ENCODE peak calls at places on chromosome 4, in ten cellular contexts. One of them, this sample, is unnamed.

GRCh38 chr4:14787894-14788293 is 214.4 kb upstream of the CPEB2 start:
- DNase-seq in MM.1S: peak
- DNase-seq in mammary epithelial cell: peak
- DNase-seq in A549: no peak
- DNase-seq in BJ: no peak
- DNase-seq in tibial nerve: no peak
- DNase-seq in K562: no peak
- DNase-seq in WERI-Rb-1: peak
- DNase-seq in mucosa of descending colon: peak
- DNase-seq in OCI-LY7: peak
- DNase-seq in this sample: no peak

GRCh38 chr4:168386002-168386401 is 67.5 kb upstream of the DDX60 start:
- DNase-seq in OCI-LY7: no peak
- DNase-seq in MM.1S: no peak
- DNase-seq in mucosa of descending colon: no peak
- DNase-seq in A549: no peak
- DNase-seq in BJ: no peak
- DNase-seq in mammary epithelial cell: no peak
- DNase-seq in WERI-Rb-1: no peak
- DNase-seq in K562: no peak
- DNase-seq in tibial nerve: no peak
- DNase-seq in this sample: no peak

GRCh38 chr4:183097251-183098079 is 1.6 kb upstream of the WWC2 start:
- DNase-seq in WERI-Rb-1: no peak
- DNase-seq in mucosa of descending colon: no peak
- DNase-seq in OCI-LY7: no peak
- DNase-seq in tibial nerve: no peak
- DNase-seq in mammary epithelial cell: no peak
- DNase-seq in BJ: no peak
- DNase-seq in K562: no peak
- DNase-seq in MM.1S: no peak
- DNase-seq in A549: no peak
- DNase-seq in this sample: no peak

GRCh38 chr4:139278956-139279722 is 886 bp downstream of the MGARP start:
- DNase-seq in A549: no peak
- DNase-seq in tibial nerve: no peak
- DNase-seq in mammary epithelial cell: no peak
- DNase-seq in MM.1S: no peak
- DNase-seq in mucosa of descending colon: no peak
- DNase-seq in OCI-LY7: no peak
- DNase-seq in BJ: no peak
- DNase-seq in K562: no peak
- DNase-seq in WERI-Rb-1: no peak
- DNase-seq in this sample: no peak

GRCh38 chr4:105741548-105741947 is 33.0 kb downstream of the GSTCD start:
- DNase-seq in mammary epithelial cell: no peak
- DNase-seq in WERI-Rb-1: no peak
- DNase-seq in MM.1S: no peak
- DNase-seq in tibial nerve: no peak
- DNase-seq in OCI-LY7: no peak
- DNase-seq in K562: no peak
- DNase-seq in BJ: no peak
- DNase-seq in A549: no peak
- DNase-seq in mucosa of descending colon: no peak
- DNase-seq in this sample: no peak

GRCh38 chr4:20356565-20356964 is 104.9 kb downstream of the SLIT2 start:
- DNase-seq in tibial nerve: no peak
- DNase-seq in K562: no peak
- DNase-seq in BJ: no peak
- DNase-seq in WERI-Rb-1: peak
- DNase-seq in mammary epithelial cell: no peak
- DNase-seq in OCI-LY7: no peak
- DNase-seq in MM.1S: no peak
- DNase-seq in A549: no peak
- DNase-seq in mucosa of descending colon: no peak
- DNase-seq in this sample: peak

GRCh38 chr4:89836031-89836777 is 757 bp downstream of the SNCA start:
- DNase-seq in WERI-Rb-1: peak
- DNase-seq in OCI-LY7: no peak
- DNase-seq in BJ: no peak
- DNase-seq in A549: no peak
- DNase-seq in MM.1S: no peak
- DNase-seq in K562: peak
- DNase-seq in mammary epithelial cell: peak
- DNase-seq in tibial nerve: no peak
- DNase-seq in mucosa of descending colon: no peak
- DNase-seq in this sample: no peak

GRCh38 chr4:107148922-107149321 is 112.8 kb upstream of the DKK2 start:
- DNase-seq in MM.1S: no peak
- DNase-seq in mammary epithelial cell: no peak
- DNase-seq in BJ: no peak
- DNase-seq in K562: no peak
- DNase-seq in OCI-LY7: no peak
- DNase-seq in tibial nerve: no peak
- DNase-seq in WERI-Rb-1: no peak
- DNase-seq in mucosa of descending colon: no peak
- DNase-seq in A549: no peak
- DNase-seq in this sample: no peak

GRCh38 chr4:3307486-3307885 is 14.7 kb downstream of the RGS12 start:
- DNase-seq in tibial nerve: peak
- DNase-seq in K562: no peak
- DNase-seq in A549: no peak
- DNase-seq in mucosa of descending colon: no peak
- DNase-seq in mammary epithelial cell: no peak
- DNase-seq in OCI-LY7: no peak
- DNase-seq in BJ: no peak
- DNase-seq in WERI-Rb-1: no peak
- DNase-seq in MM.1S: no peak
- DNase-seq in this sample: no peak

GRCh38 chr4:3306465-3306864 is 13.6 kb downstream of the RGS12 start:
- DNase-seq in mammary epithelial cell: no peak
- DNase-seq in WERI-Rb-1: no peak
- DNase-seq in tibial nerve: peak
- DNase-seq in MM.1S: no peak
- DNase-seq in OCI-LY7: no peak
- DNase-seq in K562: no peak
- DNase-seq in A549: no peak
- DNase-seq in BJ: no peak
- DNase-seq in mucosa of descending colon: no peak
- DNase-seq in this sample: no peak

GRCh38 chr4:3307060-3307459 is 14.2 kb downstream of the RGS12 start:
- DNase-seq in WERI-Rb-1: no peak
- DNase-seq in K562: no peak
- DNase-seq in OCI-LY7: no peak
- DNase-seq in MM.1S: no peak
- DNase-seq in mucosa of descending colon: no peak
- DNase-seq in tibial nerve: peak
- DNase-seq in BJ: no peak
- DNase-seq in mammary epithelial cell: no peak
- DNase-seq in A549: no peak
- DNase-seq in this sample: no peak

GRCh38 chr4:3304831-3305609 is 12.2 kb downstream of the RGS12 start:
- DNase-seq in WERI-Rb-1: no peak
- DNase-seq in K562: no peak
- DNase-seq in BJ: no peak
- DNase-seq in mucosa of descending colon: no peak
- DNase-seq in OCI-LY7: no peak
- DNase-seq in MM.1S: no peak
- DNase-seq in tibial nerve: peak
- DNase-seq in mammary epithelial cell: no peak
- DNase-seq in A549: no peak
- DNase-seq in this sample: no peak

DNA sequence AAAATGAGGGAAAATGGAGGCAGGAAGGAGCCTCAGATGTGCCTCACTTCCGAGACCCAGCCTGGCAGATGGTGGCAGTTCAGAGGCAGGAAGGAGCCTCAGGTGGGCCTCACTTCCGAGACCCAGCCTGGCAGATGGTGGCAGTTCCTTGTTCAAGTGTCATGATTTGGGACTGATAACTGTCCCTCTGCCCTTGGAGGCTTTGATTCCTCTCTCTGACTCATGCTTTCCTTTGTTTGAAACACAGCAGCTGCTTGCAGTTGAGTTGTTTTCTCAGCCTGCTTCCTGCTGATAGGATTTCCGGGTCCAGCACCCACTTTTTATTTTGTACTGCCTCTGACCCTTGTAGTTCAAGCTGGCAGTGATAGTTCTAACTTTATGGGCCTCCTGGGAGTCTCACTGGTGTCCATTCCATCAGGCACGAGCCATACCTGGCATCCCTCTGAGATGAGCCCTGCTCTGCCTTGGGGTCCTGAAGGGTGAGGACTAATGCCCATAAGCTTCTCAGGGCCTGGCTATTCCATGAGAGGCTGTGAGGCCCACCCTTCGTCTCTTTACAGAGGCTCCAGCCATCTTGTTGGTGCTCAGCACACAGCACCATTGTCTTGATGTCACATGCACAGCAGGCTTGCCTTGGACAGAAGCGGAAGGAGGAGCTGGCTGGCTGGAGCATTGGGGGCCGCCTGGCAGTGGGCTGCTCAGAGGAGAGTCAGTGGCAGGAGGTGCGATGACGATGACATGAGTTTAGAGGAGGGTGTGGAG is 13.0 kb downstream of the RGS12 start:
- DNase-seq in BJ: no peak
- DNase-seq in tibial nerve: peak
- DNase-seq in A549: no peak
- DNase-seq in K562: peak
- DNase-seq in mucosa of descending colon: no peak
- DNase-seq in OCI-LY7: peak
- DNase-seq in MM.1S: no peak
- DNase-seq in WERI-Rb-1: no peak
- DNase-seq in mammary epithelial cell: no peak
- DNase-seq in this sample: no peak
- TF ChIP-seq CTCF in BJ: no peak
- TF ChIP-seq CTCF in tibial nerve: no peak
- TF ChIP-seq CTCF in A549: no peak
- TF ChIP-seq CTCF in K562: no peak
- TF ChIP-seq CTCF in mucosa of descending colon: no peak
- TF ChIP-seq CTCF in OCI-LY7: no peak
- TF ChIP-seq CTCF in MM.1S: no peak
- TF ChIP-seq CTCF in WERI-Rb-1: no peak
- TF ChIP-seq CTCF in mammary epithelial cell: no peak
- TF ChIP-seq CTCF in this sample: no peak

GRCh38 chr4:4667643-4668081 is 125.8 kb upstream of the STX18 start:
- DNase-seq in BJ: no peak
- DNase-seq in mammary epithelial cell: no peak
- DNase-seq in A549: no peak
- DNase-seq in OCI-LY7: no peak
- DNase-seq in mucosa of descending colon: no peak
- DNase-seq in MM.1S: no peak
- DNase-seq in K562: no peak
- DNase-seq in WERI-Rb-1: no peak
- DNase-seq in tibial nerve: no peak
- DNase-seq in this sample: no peak

GRCh38 chr4:4668355-4669210 is 126.7 kb upstream of the STX18 start:
- DNase-seq in K562: no peak
- DNase-seq in BJ: no peak
- DNase-seq in mucosa of descending colon: no peak
- DNase-seq in MM.1S: no peak
- DNase-seq in mammary epithelial cell: no peak
- DNase-seq in A549: no peak
- DNase-seq in OCI-LY7: no peak
- DNase-seq in tibial nerve: no peak
- DNase-seq in WERI-Rb-1: no peak
- DNase-seq in this sample: no peak

GRCh38 chr4:4664234-4664633 is 122.4 kb upstream of the STX18 start:
- DNase-seq in OCI-LY7: no peak
- DNase-seq in WERI-Rb-1: no peak
- DNase-seq in tibial nerve: no peak
- DNase-seq in K562: no peak
- DNase-seq in MM.1S: no peak
- DNase-seq in A549: no peak
- DNase-seq in mammary epithelial cell: no peak
- DNase-seq in BJ: no peak
- DNase-seq in mucosa of descending colon: no peak
- DNase-seq in this sample: no peak

GRCh38 chr4:4666187-4666586 is 124.3 kb upstream of the STX18 start:
- DNase-seq in mammary epithelial cell: no peak
- DNase-seq in WERI-Rb-1: peak
- DNase-seq in A549: no peak
- DNase-seq in BJ: no peak
- DNase-seq in OCI-LY7: no peak
- DNase-seq in mucosa of descending colon: no peak
- DNase-seq in MM.1S: no peak
- DNase-seq in tibial nerve: no peak
- DNase-seq in K562: no peak
- DNase-seq in this sample: no peak

GRCh38 chr4:4666693-4667642 is 125.1 kb upstream of the STX18 start:
- DNase-seq in mucosa of descending colon: no peak
- DNase-seq in A549: no peak
- DNase-seq in MM.1S: no peak
- DNase-seq in OCI-LY7: no peak
- DNase-seq in BJ: peak
- DNase-seq in K562: no peak
- DNase-seq in tibial nerve: no peak
- DNase-seq in mammary epithelial cell: no peak
- DNase-seq in WERI-Rb-1: no peak
- DNase-seq in this sample: no peak
- H3K4me3 ChIP-seq in mucosa of descending colon: no peak
- H3K4me3 ChIP-seq in A549: no peak
- H3K4me3 ChIP-seq in MM.1S: no peak
- H3K4me3 ChIP-seq in OCI-LY7: no peak
- H3K4me3 ChIP-seq in BJ: no peak
- H3K4me3 ChIP-seq in K562: no peak
- H3K4me3 ChIP-seq in tibial nerve: no peak
- H3K4me3 ChIP-seq in mammary epithelial cell: no peak
- H3K4me3 ChIP-seq in WERI-Rb-1: no peak
- H3K4me3 ChIP-seq in this sample: no peak

GRCh38 chr4:158496030-158496741 is 25.5 kb upstream of the RXFP1 start:
- DNase-seq in mammary epithelial cell: no peak
- DNase-seq in BJ: no peak
- DNase-seq in OCI-LY7: peak
- DNase-seq in A549: peak
- DNase-seq in MM.1S: peak
- DNase-seq in tibial nerve: no peak
- DNase-seq in WERI-Rb-1: peak
- DNase-seq in K562: peak
- DNase-seq in mucosa of descending colon: peak
- DNase-seq in this sample: no peak
- TF ChIP-seq CTCF in mammary epithelial cell: peak
- TF ChIP-seq CTCF in BJ: peak
- TF ChIP-seq CTCF in OCI-LY7: peak
- TF ChIP-seq CTCF in A549: no peak
- TF ChIP-seq CTCF in MM.1S: peak
- TF ChIP-seq CTCF in tibial nerve: peak
- TF ChIP-seq CTCF in WERI-Rb-1: peak
- TF ChIP-seq CTCF in K562: peak
- TF ChIP-seq CTCF in mucosa of descending colon: peak
- TF ChIP-seq CTCF in this sample: peak

DNA sequence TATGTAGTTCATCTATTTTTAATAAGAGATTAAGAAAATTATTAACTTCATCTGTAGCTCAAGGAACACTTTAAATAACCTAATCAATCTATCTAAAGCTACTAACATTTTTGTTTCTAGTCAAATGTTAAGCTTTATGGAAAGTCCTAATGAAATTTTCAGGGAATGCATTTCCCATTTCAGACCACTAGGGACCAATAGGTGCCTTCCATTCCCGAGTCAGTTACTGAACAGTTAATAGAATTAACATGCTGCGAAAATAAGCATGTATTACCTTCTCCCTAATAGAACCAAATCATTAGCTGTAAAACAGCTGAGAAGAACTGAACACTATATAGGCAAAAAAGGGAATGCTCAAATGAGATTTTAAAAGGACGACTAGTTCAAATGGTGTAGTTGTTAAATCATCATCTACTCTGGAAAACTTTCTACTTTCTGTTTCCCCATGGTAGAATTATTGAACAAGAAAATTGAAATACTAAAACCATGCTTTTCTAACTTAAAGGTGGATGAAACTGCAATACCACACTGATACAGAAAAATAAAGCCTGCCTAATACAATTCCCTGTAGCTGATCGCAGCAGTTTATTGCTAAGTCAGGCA is 22.5 kb downstream of the STX18 start:
- DNase-seq in OCI-LY7: no peak
- DNase-seq in WERI-Rb-1: no peak
- DNase-seq in K562: peak
- DNase-seq in mammary epithelial cell: peak
- DNase-seq in mucosa of descending colon: no peak
- DNase-seq in MM.1S: no peak
- DNase-seq in BJ: no peak
- DNase-seq in tibial nerve: no peak
- DNase-seq in A549: peak
- DNase-seq in this sample: no peak
- H3K4me3 ChIP-seq in OCI-LY7: no peak
- H3K4me3 ChIP-seq in WERI-Rb-1: no peak
- H3K4me3 ChIP-seq in K562: no peak
- H3K4me3 ChIP-seq in mammary epithelial cell: no peak
- H3K4me3 ChIP-seq in mucosa of descending colon: no peak
- H3K4me3 ChIP-seq in MM.1S: no peak
- H3K4me3 ChIP-seq in BJ: no peak
- H3K4me3 ChIP-seq in tibial nerve: no peak
- H3K4me3 ChIP-seq in A549: no peak
- H3K4me3 ChIP-seq in this sample: no peak